ENCODE peak calls at places on chromosome 3, in six cellular contexts. One of them, this sample, is unnamed.

GRCh38 chr3:37892917-37893595 is 31.4 kb downstream of the CTDSPL start:
- DNase-seq in mucosa of gallbladder: peak
- DNase-seq in NCI-H1417: no peak
- DNase-seq in anterior cingulate cortex: no peak
- DNase-seq in psoas muscle: peak
- DNase-seq in activated CD4-positive, alpha-beta T cell treated with anti-CD3 and anti-CD28 coated beads for 24 hours: no peak
- DNase-seq in this sample: peak

GRCh38 chr3:50714953-50715352 is 40.2 kb downstream of the DOCK3 start:
- DNase-seq in activated CD4-positive, alpha-beta T cell treated with anti-CD3 and anti-CD28 coated beads for 24 hours: no peak
- DNase-seq in anterior cingulate cortex: no peak
- DNase-seq in NCI-H1417: peak
- DNase-seq in psoas muscle: no peak
- DNase-seq in mucosa of gallbladder: no peak
- DNase-seq in this sample: peak

GRCh38 chr3:154194869-154195268 is 73.7 kb downstream of the ARHGEF26 start:
- DNase-seq in NCI-H1417: no peak
- DNase-seq in activated CD4-positive, alpha-beta T cell treated with anti-CD3 and anti-CD28 coated beads for 24 hours: no peak
- DNase-seq in anterior cingulate cortex: no peak
- DNase-seq in psoas muscle: no peak
- DNase-seq in mucosa of gallbladder: no peak
- DNase-seq in this sample: no peak

GRCh38 chr3:120177151-120177550 is 82.9 kb upstream of the GSK3B start:
- DNase-seq in NCI-H1417: peak
- DNase-seq in anterior cingulate cortex: no peak
- DNase-seq in activated CD4-positive, alpha-beta T cell treated with anti-CD3 and anti-CD28 coated beads for 24 hours: no peak
- DNase-seq in mucosa of gallbladder: no peak
- DNase-seq in psoas muscle: peak
- DNase-seq in this sample: no peak

GRCh38 chr3:60126905-60127304 is 1077.1 kb upstream of the CFAP20DC start:
- DNase-seq in psoas muscle: no peak
- DNase-seq in mucosa of gallbladder: no peak
- DNase-seq in activated CD4-positive, alpha-beta T cell treated with anti-CD3 and anti-CD28 coated beads for 24 hours: no peak
- DNase-seq in NCI-H1417: no peak
- DNase-seq in anterior cingulate cortex: no peak
- DNase-seq in this sample: no peak

GRCh38 chr3:156483426-156483825 is 71.5 kb downstream of the SSR3 start:
- DNase-seq in mucosa of gallbladder: no peak
- DNase-seq in NCI-H1417: no peak
- DNase-seq in psoas muscle: no peak
- DNase-seq in activated CD4-positive, alpha-beta T cell treated with anti-CD3 and anti-CD28 coated beads for 24 hours: no peak
- DNase-seq in anterior cingulate cortex: no peak
- DNase-seq in this sample: no peak

GRCh38 chr3:188184160-188184559 is 30.2 kb downstream of the LPP start:
- DNase-seq in mucosa of gallbladder: no peak
- DNase-seq in psoas muscle: no peak
- DNase-seq in anterior cingulate cortex: no peak
- DNase-seq in NCI-H1417: no peak
- DNase-seq in activated CD4-positive, alpha-beta T cell treated with anti-CD3 and anti-CD28 coated beads for 24 hours: no peak
- DNase-seq in this sample: no peak

GRCh38 chr3:138426211-138426610 is 8.2 kb upstream of the ESYT3 start:
- DNase-seq in anterior cingulate cortex: no peak
- DNase-seq in activated CD4-positive, alpha-beta T cell treated with anti-CD3 and anti-CD28 coated beads for 24 hours: no peak
- DNase-seq in NCI-H1417: peak
- DNase-seq in psoas muscle: no peak
- DNase-seq in mucosa of gallbladder: no peak
- DNase-seq in this sample: no peak

GRCh38 chr3:13623101-13623654 is 74.3 kb downstream of the FBLN2 start:
- DNase-seq in activated CD4-positive, alpha-beta T cell treated with anti-CD3 and anti-CD28 coated beads for 24 hours: no peak
- DNase-seq in anterior cingulate cortex: no peak
- DNase-seq in psoas muscle: no peak
- DNase-seq in mucosa of gallbladder: no peak
- DNase-seq in NCI-H1417: peak
- DNase-seq in this sample: peak

GRCh38 chr3:87771338-87772059 is 287.3 kb downstream of the CGGBP1 start:
- DNase-seq in NCI-H1417: peak
- DNase-seq in psoas muscle: peak
- DNase-seq in mucosa of gallbladder: peak
- DNase-seq in activated CD4-positive, alpha-beta T cell treated with anti-CD3 and anti-CD28 coated beads for 24 hours: peak
- DNase-seq in anterior cingulate cortex: no peak
- DNase-seq in this sample: peak

GRCh38 chr3:29374255-29374654 is 93.4 kb downstream of the RBMS3 start:
- DNase-seq in anterior cingulate cortex: no peak
- DNase-seq in activated CD4-positive, alpha-beta T cell treated with anti-CD3 and anti-CD28 coated beads for 24 hours: no peak
- DNase-seq in mucosa of gallbladder: no peak
- DNase-seq in psoas muscle: no peak
- DNase-seq in NCI-H1417: no peak
- DNase-seq in this sample: no peak

GRCh38 chr3:145716519-145716918 is 444.5 kb downstream of the PLOD2 start:
- DNase-seq in anterior cingulate cortex: no peak
- DNase-seq in psoas muscle: no peak
- DNase-seq in NCI-H1417: no peak
- DNase-seq in mucosa of gallbladder: no peak
- DNase-seq in activated CD4-positive, alpha-beta T cell treated with anti-CD3 and anti-CD28 coated beads for 24 hours: no peak
- DNase-seq in this sample: no peak

GRCh38 chr3:21738935-21739334 is 12.1 kb downstream of the ZNF385D start:
- DNase-seq in NCI-H1417: no peak
- DNase-seq in psoas muscle: no peak
- DNase-seq in anterior cingulate cortex: no peak
- DNase-seq in mucosa of gallbladder: no peak
- DNase-seq in activated CD4-positive, alpha-beta T cell treated with anti-CD3 and anti-CD28 coated beads for 24 hours: no peak
- DNase-seq in this sample: no peak

GRCh38 chr3:2655229-2655701 is 454.9 kb downstream of the IL5RA start:
- DNase-seq in activated CD4-positive, alpha-beta T cell treated with anti-CD3 and anti-CD28 coated beads for 24 hours: no peak
- DNase-seq in anterior cingulate cortex: no peak
- DNase-seq in NCI-H1417: no peak
- DNase-seq in psoas muscle: no peak
- DNase-seq in mucosa of gallbladder: no peak
- DNase-seq in this sample: no peak

GRCh38 chr3:138383715-138384114 is 35.3 kb downstream of the MRAS start:
- DNase-seq in anterior cingulate cortex: no peak
- DNase-seq in mucosa of gallbladder: no peak
- DNase-seq in NCI-H1417: no peak
- DNase-seq in activated CD4-positive, alpha-beta T cell treated with anti-CD3 and anti-CD28 coated beads for 24 hours: no peak
- DNase-seq in psoas muscle: no peak
- DNase-seq in this sample: no peak

GRCh38 chr3:184248454-184249411 is at the start of gene ALG3:
- DNase-seq in anterior cingulate cortex: peak
- DNase-seq in psoas muscle: peak
- DNase-seq in mucosa of gallbladder: peak
- DNase-seq in activated CD4-positive, alpha-beta T cell treated with anti-CD3 and anti-CD28 coated beads for 24 hours: peak
- DNase-seq in NCI-H1417: peak
- DNase-seq in this sample: peak

GRCh38 chr3:120791958-120792357 is 49.4 kb downstream of the GTF2E1 start:
- DNase-seq in psoas muscle: no peak
- DNase-seq in mucosa of gallbladder: no peak
- DNase-seq in activated CD4-positive, alpha-beta T cell treated with anti-CD3 and anti-CD28 coated beads for 24 hours: no peak
- DNase-seq in NCI-H1417: no peak
- DNase-seq in anterior cingulate cortex: no peak
- DNase-seq in this sample: no peak

GRCh38 chr3:80526153-80526552 is 758.4 kb upstream of the ROBO1 start:
- DNase-seq in mucosa of gallbladder: no peak
- DNase-seq in NCI-H1417: no peak
- DNase-seq in activated CD4-positive, alpha-beta T cell treated with anti-CD3 and anti-CD28 coated beads for 24 hours: no peak
- DNase-seq in psoas muscle: no peak
- DNase-seq in anterior cingulate cortex: no peak
- DNase-seq in this sample: no peak

GRCh38 chr3:49791571-49791970 is 5.2 kb upstream of the IP6K1 start:
- DNase-seq in psoas muscle: no peak
- DNase-seq in mucosa of gallbladder: no peak
- DNase-seq in activated CD4-positive, alpha-beta T cell treated with anti-CD3 and anti-CD28 coated beads for 24 hours: no peak
- DNase-seq in NCI-H1417: no peak
- DNase-seq in anterior cingulate cortex: no peak
- DNase-seq in this sample: no peak

GRCh38 chr3:136856665-136857064 is 5.3 kb upstream of the NCK1 start:
- DNase-seq in psoas muscle: no peak
- DNase-seq in NCI-H1417: no peak
- DNase-seq in mucosa of gallbladder: no peak
- DNase-seq in anterior cingulate cortex: no peak
- DNase-seq in activated CD4-positive, alpha-beta T cell treated with anti-CD3 and anti-CD28 coated beads for 24 hours: no peak
- DNase-seq in this sample: no peak